ENCODE peak calls at places on chromosomes 3 and 15, in six cellular contexts. D is psoas muscle, S is breast epithelium, L is thoracic aorta, X is fibroblast of lung, W is upper lobe of right lung. Z is an unnamed sample. For H3K4me1, the result is how much of the 10 kb centered on the place peaks cover.

GRCh38 chr3:13566769-13567310 is 17.9 kb downstream of the FBLN2 start:
- DNase-seq in D (no peak), X (no peak), W (no peak), L (no peak), S (no peak), Z (no peak)

GRCh38 chr3:122890077-122890484 is 95.2 kb downstream of the SLC49A4 start:
- DNase-seq in X (peak), W (no peak), L (peak), D (peak), S (peak), Z (no peak)

GRCh38 chr15:43206054-43206453 is 14.8 kb downstream of the EPB42 start:
- DNase-seq in X (no peak), L (no peak), W (no peak), S (no peak), D (no peak), Z (no peak)

GRCh38 chr3:98577178-98577895 is 16.1 kb downstream of the CPOX start:
- DNase-seq in X (peak), S (no peak), W (no peak), L (no peak), D (no peak), Z (no peak)

GRCh38 chr15:65987100-65987499 is 117.8 kb downstream of the RAB11A start:
- DNase-seq in S (no peak), W (no peak), X (no peak), L (no peak), D (no peak), Z (no peak)

GRCh38 chr3:43773273-43774104 is 82.8 kb downstream of the ABHD5 start:
- DNase-seq in S (no peak), X (no peak), W (no peak), D (peak), L (no peak), Z (no peak)

GRCh38 chr15:29938701-29939340 is 116.6 kb upstream of the TJP1 start:
- DNase-seq in X (peak), W (no peak), D (no peak), L (no peak), S (no peak), Z (no peak)

GRCh38 chr3:183265713-183266417 is 12.8 kb downstream of the B3GNT5 start:
- DNase-seq in W (no peak), L (no peak), X (peak), D (no peak), S (no peak), Z (peak)

GRCh38 chr3:144770291-144770690 is 798.7 kb downstream of the DIPK2A start:
- DNase-seq in W (no peak), L (no peak), X (no peak), S (no peak), D (no peak), Z (no peak)

GRCh38 chr15:98755781-98756180 is 107.4 kb downstream of the IGF1R start:
- DNase-seq in S (no peak), X (no peak), W (no peak), D (no peak), L (no peak), Z (no peak)

GRCh38 chr15:98755138-98755537 is 106.8 kb downstream of the IGF1R start:
- DNase-seq in S (no peak), L (no peak), W (no peak), X (peak), D (no peak), Z (no peak)

GRCh38 chr15:98754283-98755022 is 106.1 kb downstream of the IGF1R start:
- DNase-seq in D (no peak), S (no peak), L (no peak), X (peak), W (no peak), Z (no peak)

GRCh38 chr15:98753726-98754125 is 105.4 kb downstream of the IGF1R start:
- DNase-seq in W (no peak), X (no peak), D (no peak), S (no peak), L (no peak), Z (no peak)

GRCh38 chr15:98751767-98752166 is 103.4 kb downstream of the IGF1R start:
- DNase-seq in X (no peak), S (no peak), D (no peak), L (no peak), W (no peak), Z (no peak)
- H3K4me1 ChIP-seq in X (under half), S (under half), D (under half), L (under half), W (under half), Z (under half)

DNA sequence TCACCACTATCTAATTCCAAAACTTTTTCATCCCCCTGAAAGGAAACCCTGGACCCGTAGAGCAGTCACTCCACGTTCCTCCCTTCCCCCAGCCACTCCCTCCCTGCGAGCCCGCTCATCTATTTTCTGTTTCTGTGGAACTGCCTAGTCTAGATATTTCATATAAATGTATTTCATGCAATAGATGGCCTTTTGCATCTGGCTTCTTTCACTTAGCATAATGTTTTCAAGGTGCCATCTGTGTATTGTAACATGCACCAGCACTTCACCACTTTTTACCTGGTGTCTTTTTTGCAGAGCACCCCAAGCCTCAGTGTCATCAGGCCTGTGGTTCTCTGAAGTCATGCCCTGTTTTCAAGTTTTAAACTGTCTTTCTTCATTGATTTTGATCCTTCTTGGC is 10.7 kb downstream of the CGNL1 start:
- DNase-seq in W (no peak), S (no peak), L (no peak), D (no peak), X (no peak), Z (no peak)
- H3K4me3 ChIP-seq in W (no peak), S (no peak), L (no peak), D (no peak), X (no peak), Z (no peak)

DNA sequence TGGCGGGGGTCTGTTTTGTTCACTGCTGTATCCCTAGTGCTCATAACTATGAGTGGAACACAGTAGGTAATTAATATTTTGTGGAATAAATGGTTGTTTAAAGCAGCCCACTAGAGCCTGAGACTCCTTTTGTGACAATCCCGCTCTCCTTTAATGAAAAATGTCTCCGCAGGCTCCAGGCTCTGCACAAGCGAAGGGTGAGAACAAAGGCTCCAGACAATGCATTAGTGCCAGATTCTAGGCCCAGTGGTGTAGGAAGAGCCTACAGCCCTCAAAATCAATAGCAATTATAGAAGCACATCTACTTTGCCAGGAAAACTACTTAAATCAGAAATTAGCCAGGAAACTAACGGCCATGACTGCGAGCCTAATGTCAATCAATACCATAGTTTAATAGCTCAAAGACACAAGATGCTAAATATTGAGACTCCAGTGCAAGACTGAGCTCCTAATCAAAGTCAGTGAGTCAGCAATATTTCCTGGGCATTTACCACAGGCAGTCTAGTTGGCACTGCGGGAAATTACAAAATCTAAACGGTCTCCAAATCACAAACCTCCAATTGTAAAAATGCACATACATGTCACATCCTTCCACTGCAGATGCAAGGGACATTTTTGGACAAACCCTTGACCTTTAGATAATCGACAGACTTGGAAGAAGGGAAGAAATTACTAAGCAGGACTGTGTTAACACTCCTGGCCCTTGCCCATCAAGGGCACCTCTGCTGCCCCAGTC is 2.3 kb downstream of the ANXA2 start:
- DNase-seq in X (no peak), S (no peak), D (no peak), W (no peak), L (no peak), Z (no peak)
- H3K4me1 ChIP-seq in X (under half), S (under half), D (half or more), W (half or more), L (under half), Z (half or more)

GRCh38 chr15:100880897-100881242 is 1.2 kb downstream of the ALDH1A3 start:
- DNase-seq in D (no peak), W (no peak), S (no peak), L (no peak), X (no peak), Z (no peak)
- H3K4me3 ChIP-seq in D (peak), W (peak), S (peak), L (peak), X (no peak), Z (no peak)